ENCODE peak calls at places on chromosomes 7 and 10, in eight cellular contexts. F is HepG2, T is GM23338, Z is HCT116, O is K562, E is GM12878, D is Panc1, J is SK-N-SH. U is an unnamed sample. For H3K27me3, the result is how much of the 10 kb centered on the place peaks cover.

GRCh38 chr10:125562737-125563136 is 120.2 kb downstream of the TEX36 start:
- DNase-seq in F (no peak), T (peak), Z (peak), O (peak), E (no peak), D (no peak), J (no peak), U (no peak)

GRCh38 chr10:7027913-7028808 is 382.7 kb downstream of the SFMBT2 start:
- DNase-seq in F (no peak), T (no peak), Z (no peak), O (peak), E (no peak), D (no peak), J (no peak), U (peak)

GRCh38 chr7:158811461-158811860 is 17.8 kb downstream of the ESYT2 start:
- DNase-seq in F (no peak), T (no peak), Z (no peak), O (no peak), E (no peak), D (no peak), J (no peak), U (peak)

GRCh38 chr7:80918909-80919721 is at the start of gene SEMA3C:
- DNase-seq in F (peak), T (peak), Z (peak), O (peak), E (no peak), D (peak), J (peak), U (peak)

GRCh38 chr10:88974446-88975376 is 15.9 kb upstream of the FAS start:
- DNase-seq in F (no peak), T (no peak), Z (no peak), O (no peak), E (no peak), D (no peak), J (no peak), U (no peak)

GRCh38 chr10:48598936-48599829 is 5.7 kb downstream of the ARHGAP22 start:
- DNase-seq in F (no peak), T (no peak), Z (no peak), O (no peak), E (no peak), D (no peak), J (no peak), U (no peak)

GRCh38 chr10:106864031-106864430 is 300.5 kb downstream of the SORCS1 start:
- DNase-seq in F (no peak), T (no peak), Z (no peak), O (no peak), E (no peak), D (no peak), J (no peak), U (no peak)

GRCh38 chr10:35335718-35336083 is 608 bp upstream of the CCNY start:
- DNase-seq in F (no peak), T (peak), Z (no peak), O (no peak), E (no peak), D (no peak), J (no peak), U (peak)

GRCh38 chr7:110372685-110373084 is 718.2 kb upstream of the LRRN3 start:
- DNase-seq in F (no peak), T (no peak), Z (no peak), O (no peak), E (no peak), D (no peak), J (no peak), U (no peak)

GRCh38 chr10:60992661-60993060 is 48.7 kb upstream of the RHOBTB1 start:
- DNase-seq in F (no peak), T (no peak), Z (no peak), O (no peak), E (no peak), D (no peak), J (no peak), U (no peak)

GRCh38 chr7:15556706-15557105 is 5.1 kb downstream of the AGMO start:
- DNase-seq in F (no peak), T (no peak), Z (no peak), O (no peak), E (no peak), D (no peak), J (no peak), U (no peak)

GRCh38 chr10:35875281-35875680 is 233.2 kb upstream of the FZD8 start:
- DNase-seq in F (no peak), T (peak), Z (no peak), O (no peak), E (no peak), D (no peak), J (no peak), U (no peak)

GRCh38 chr10:93509816-93510215 is 13.4 kb downstream of the CEP55 start:
- DNase-seq in F (no peak), T (no peak), Z (no peak), O (no peak), E (no peak), D (no peak), J (no peak), U (no peak)

GRCh38 chr7:47470567-47471357 is 111.1 kb downstream of the TNS3 start:
- DNase-seq in F (peak), T (peak), Z (no peak), O (no peak), E (no peak), D (no peak), J (no peak), U (no peak)

GRCh38 chr7:867406-868188 is 8.8 kb upstream of the GET4 start:
- DNase-seq in F (no peak), T (no peak), Z (no peak), O (no peak), E (no peak), D (no peak), J (no peak), U (no peak)

GRCh38 chr10:50927522-50928189 is 42.2 kb upstream of the A1CF start:
- DNase-seq in F (no peak), T (no peak), Z (no peak), O (no peak), E (no peak), D (no peak), J (no peak), U (no peak)

DNA sequence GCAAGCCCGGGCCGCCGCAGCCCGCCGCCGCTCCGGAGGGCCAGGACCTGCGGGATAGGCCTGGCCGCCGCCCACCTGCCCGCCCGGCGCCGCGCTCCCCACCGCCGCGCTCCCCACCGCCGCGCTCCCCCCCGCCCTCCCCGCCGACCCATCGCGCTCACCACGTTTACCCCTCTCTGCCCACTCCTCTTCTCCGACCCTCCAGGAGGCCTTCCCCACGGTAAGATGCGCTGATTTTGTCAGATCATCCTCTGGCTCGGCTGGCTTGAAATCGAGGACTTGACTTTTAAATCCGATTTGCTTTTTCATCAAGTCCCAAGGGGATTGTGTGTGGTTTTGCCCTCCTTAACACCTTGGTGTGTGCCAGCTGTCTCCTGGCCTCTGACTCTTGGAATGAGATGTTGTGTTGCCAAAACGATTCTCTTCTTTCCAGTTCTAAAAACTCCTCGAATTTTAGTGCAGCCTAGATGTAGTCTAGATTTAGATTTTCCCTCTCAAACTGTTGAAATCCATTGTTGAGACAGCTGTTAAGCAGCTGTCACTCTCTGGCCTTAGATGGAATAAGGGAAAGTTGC is 738 bp downstream of the POM121 start:
- DNase-seq in F (no peak), T (no peak), Z (no peak), O (peak), E (no peak), D (no peak), J (peak), U (no peak)
- TF ChIP-seq REST in F (no peak), T (no peak), Z (no peak), O (no peak), E (no peak), D (no peak), J (no peak), U (no peak)

DNA sequence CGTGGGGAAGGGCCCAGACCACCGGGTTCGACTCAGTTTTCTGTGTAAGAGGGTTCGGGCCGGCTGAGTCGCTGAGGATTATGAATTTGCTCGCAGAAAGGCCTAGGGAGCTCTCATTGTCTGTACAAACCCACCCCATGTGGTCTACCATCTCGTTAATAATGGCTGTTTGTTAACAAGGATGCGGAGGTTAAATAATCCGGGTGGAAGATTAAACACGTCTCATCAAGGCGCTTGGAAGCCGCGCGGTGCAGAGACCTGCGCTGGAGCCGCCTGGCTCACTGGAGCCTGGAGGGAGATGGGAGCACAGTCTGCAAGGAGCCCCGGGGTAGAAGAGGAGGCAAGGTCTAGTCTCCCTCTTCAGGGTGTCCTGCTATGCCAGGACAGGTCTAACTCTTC is 10.3 kb downstream of the EVX1 start:
- DNase-seq in F (no peak), T (no peak), Z (no peak), O (no peak), E (no peak), D (no peak), J (peak), U (no peak)
- H3K27me3 ChIP-seq in F (under half), T (half or more), Z (under half), O (under half), E (under half), D (under half), J (half or more), U (half or more)

GRCh38 chr7:139844779-139845442 is 15.8 kb downstream of the TBXAS1 start:
- DNase-seq in F (no peak), T (no peak), Z (no peak), O (no peak), E (no peak), D (no peak), J (no peak), U (no peak)
- TF ChIP-seq REST in F (no peak), T (no peak), Z (no peak), O (no peak), E (no peak), D (no peak), J (no peak), U (no peak)

GRCh38 chr10:26214004-26214403 is 2.6 kb upstream of the GAD2 start:
- DNase-seq in F (no peak), T (peak), Z (no peak), O (no peak), E (no peak), D (no peak), J (no peak), U (no peak)
- H3K27me3 ChIP-seq in F (under half), T (half or more), Z (under half), O (under half), E (under half), D (under half), J (under half), U (half or more)

GRCh38 chr10:78047314-78047891 is 13.7 kb downstream of the RPS24 start:
- DNase-seq in F (peak), T (peak), Z (peak), O (peak), E (no peak), D (peak), J (peak), U (no peak)

GRCh38 chr10:78046711-78047269 is 13.1 kb downstream of the RPS24 start:
- DNase-seq in F (no peak), T (no peak), Z (no peak), O (no peak), E (no peak), D (no peak), J (no peak), U (no peak)

GRCh38 chr10:78045856-78046255 is 12.2 kb downstream of the RPS24 start:
- DNase-seq in F (no peak), T (no peak), Z (no peak), O (no peak), E (no peak), D (no peak), J (no peak), U (no peak)

GRCh38 chr10:78053201-78053868 is 19.7 kb downstream of the RPS24 start:
- DNase-seq in F (no peak), T (no peak), Z (no peak), O (no peak), E (no peak), D (no peak), J (no peak), U (no peak)

GRCh38 chr10:78049861-78050260 is 16.2 kb downstream of the RPS24 start:
- DNase-seq in F (no peak), T (no peak), Z (no peak), O (no peak), E (no peak), D (no peak), J (no peak), U (no peak)
- TF ChIP-seq REST in F (no peak), T (no peak), Z (no peak), O (no peak), E (no peak), D (no peak), J (no peak), U (no peak)